ENCODE peak calls at places on chromosome 6, in ten cellular contexts. E is PC-3, M is GM23248, Z is SK-N-SH, S is H9, K is fibroblast of lung, A is neural progenitor cell, Y is neuronal stem cell, V is PC-9, C is H1. Q is an unnamed sample. For H3K9me3, the result is how much of the 10 kb centered on the place peaks cover.

GRCh38 chr6:12137480-12137879 is 125.4 kb downstream of the HIVEP1 start:
- DNase-seq in C (no peak), Y (no peak), A (no peak), S (no peak), V (peak), Z (no peak), K (peak), M (peak), E (peak), Q (no peak)

GRCh38 chr6:22709804-22710203 is 140.4 kb downstream of the HDGFL1 start:
- DNase-seq in S (no peak), E (no peak), K (peak), V (no peak), Z (no peak), C (no peak), A (no peak), Y (no peak), M (peak), Q (no peak)

GRCh38 chr6:80610821-80611220 is 504.4 kb downstream of the BCKDHB start:
- DNase-seq in V (peak), E (peak), M (peak), A (no peak), C (no peak), S (no peak), Y (no peak), K (peak), Z (no peak), Q (no peak)

GRCh38 chr6:46279874-46280273 is 109.1 kb upstream of the ENPP5 start:
- DNase-seq in V (no peak), K (peak), Y (no peak), E (no peak), C (no peak), Z (no peak), A (no peak), M (peak), S (no peak), Q (no peak)

GRCh38 chr6:155352812-155353211 is 38.5 kb upstream of the TFB1M start:
- DNase-seq in M (peak), Z (no peak), E (no peak), K (peak), A (no peak), V (no peak), C (no peak), Y (no peak), S (no peak), Q (no peak)

GRCh38 chr6:14770572-14770971 is 475.3 kb upstream of the JARID2 start:
- DNase-seq in A (no peak), K (peak), E (no peak), C (no peak), Y (no peak), M (no peak), V (no peak), Z (no peak), S (no peak), Q (no peak)

GRCh38 chr6:37936909-37937308 is 117.4 kb downstream of the ZFAND3 start:
- DNase-seq in V (no peak), S (no peak), M (no peak), Y (no peak), C (no peak), E (no peak), A (no peak), K (peak), Z (no peak), Q (peak)

GRCh38 chr6:54327631-54328030 is 19.4 kb downstream of the TINAG start:
- DNase-seq in K (peak), Y (no peak), A (no peak), M (no peak), V (no peak), C (no peak), Z (no peak), E (no peak), S (no peak), Q (no peak)

GRCh38 chr6:150880336-150880735 is 14.8 kb downstream of the MTHFD1L start:
- DNase-seq in Y (no peak), A (no peak), K (no peak), Z (no peak), M (no peak), V (no peak), E (no peak), C (no peak), S (no peak), Q (no peak)

GRCh38 chr6:11392778-11393507 is 144.6 kb upstream of the TMEM170B start:
- DNase-seq in C (no peak), Z (peak), S (no peak), K (no peak), A (no peak), Y (no peak), E (no peak), V (peak), M (no peak), Q (no peak)

GRCh38 chr6:150939399-150939798 is 73.9 kb downstream of the MTHFD1L start:
- DNase-seq in S (no peak), Z (no peak), C (no peak), K (no peak), E (no peak), M (no peak), Y (no peak), V (no peak), A (no peak), Q (no peak)

GRCh38 chr6:14647311-14647710 is 529.7 kb downstream of the CD83 start:
- DNase-seq in A (no peak), V (no peak), E (no peak), C (no peak), K (no peak), Z (no peak), S (no peak), M (no peak), Y (no peak), Q (no peak)

GRCh38 chr6:111767752-111768430 is 105.4 kb downstream of the FYN start:
- DNase-seq in E (no peak), K (no peak), Y (no peak), M (no peak), A (no peak), V (peak), Z (no peak), S (no peak), C (no peak), Q (no peak)

GRCh38 chr6:96716221-96716620 is 121.1 kb downstream of the GPR63 start:
- DNase-seq in Y (no peak), C (no peak), S (peak), V (no peak), M (no peak), A (peak), E (no peak), Z (peak), K (no peak), Q (no peak)

GRCh38 chr6:4055420-4056041 is 23.4 kb downstream of the FAM217A start:
- DNase-seq in E (peak), M (peak), A (no peak), Z (peak), V (peak), S (no peak), K (peak), Y (no peak), C (no peak), Q (peak)

DNA sequence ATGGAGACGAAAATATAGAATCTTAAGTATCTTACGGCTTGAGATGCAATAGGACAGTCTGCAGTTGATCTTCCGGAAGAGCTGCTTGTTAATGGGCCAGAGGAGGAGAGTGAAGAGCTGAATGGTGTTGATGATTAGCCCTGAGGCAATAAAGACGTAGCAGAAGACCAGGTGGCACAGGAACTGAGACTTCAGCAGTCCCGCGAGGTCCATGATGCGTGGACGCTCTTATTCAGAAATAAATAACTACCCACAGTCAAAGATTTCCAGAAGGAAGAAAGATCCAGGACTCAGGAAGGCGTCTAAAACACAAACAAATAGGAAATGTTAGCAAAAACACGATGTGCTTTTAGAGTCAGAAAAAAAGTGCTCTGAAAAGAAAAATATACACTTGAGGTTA is 41.9 kb downstream of the AGPAT4 start:
- DNase-seq in Y (no peak), S (no peak), V (no peak), C (no peak), Z (no peak), M (no peak), K (no peak), A (no peak), E (no peak), Q (no peak)
- H3K27ac ChIP-seq in Y (no peak), S (no peak), V (no peak), C (no peak), Z (no peak), M (no peak), K (no peak), A (no peak), E (no peak), Q (no peak)

DNA sequence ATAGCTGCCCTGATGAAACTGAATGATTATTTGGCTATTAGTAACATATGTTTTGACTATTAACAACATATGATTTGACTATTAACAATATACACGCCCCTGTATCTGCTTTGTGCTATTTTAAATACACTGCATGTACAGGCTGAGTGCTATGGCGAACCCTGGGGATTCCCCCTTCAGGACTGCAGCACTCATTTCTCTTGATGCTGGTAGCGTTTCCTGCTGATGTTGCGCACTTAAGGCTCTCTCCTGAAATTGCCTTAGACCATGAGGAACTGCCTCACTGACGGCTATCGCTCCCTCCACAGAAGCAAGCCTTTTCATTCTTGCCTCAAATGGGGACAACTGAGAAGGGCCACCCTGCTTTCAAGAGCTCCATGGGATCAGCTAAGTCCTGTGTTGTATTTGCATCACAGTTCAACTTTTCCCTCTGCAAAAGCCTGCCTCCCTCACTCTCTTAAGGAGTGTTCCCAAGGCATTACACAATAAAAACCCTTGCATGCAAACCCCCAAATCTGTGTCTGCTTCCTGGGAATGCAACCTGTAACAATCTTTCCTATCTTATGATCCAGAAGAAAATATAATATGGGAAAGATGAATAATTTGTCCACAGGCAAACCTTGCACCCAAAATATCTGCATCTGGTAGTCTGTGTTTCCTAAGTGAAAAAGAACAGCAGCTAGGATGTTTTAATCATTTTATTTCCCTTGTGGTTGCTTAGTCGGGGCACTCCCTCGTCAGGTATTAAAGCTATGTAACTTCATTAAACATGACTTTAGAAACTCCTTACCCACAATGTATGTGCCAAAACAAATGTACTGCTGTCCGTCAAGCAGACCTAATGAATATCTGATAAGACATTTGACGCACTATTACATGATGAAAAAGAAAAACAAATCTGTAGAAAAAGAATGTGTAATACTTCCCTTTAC is 456.4 kb downstream of the COL12A1 start:
- DNase-seq in Y (peak), A (peak), V (peak), M (no peak), Z (no peak), K (peak), C (no peak), S (no peak), E (peak), Q (no peak)
- H2AFZ ChIP-seq in Y (no peak), A (peak), V (no peak), M (no peak), Z (no peak), K (no peak), C (peak), S (peak), E (peak), Q (no peak)

GRCh38 chr6:162178666-162179065 is 548.9 kb downstream of the PRKN start:
- DNase-seq in E (no peak), Z (no peak), S (no peak), M (no peak), A (no peak), C (no peak), K (no peak), V (no peak), Y (no peak), Q (no peak)

GRCh38 chr6:162181741-162182401 is 545.7 kb downstream of the PRKN start:
- DNase-seq in K (peak), A (no peak), C (no peak), E (no peak), M (peak), V (no peak), Z (no peak), S (no peak), Y (no peak), Q (no peak)

GRCh38 chr6:162178266-162178665 is 549.3 kb downstream of the PRKN start:
- DNase-seq in K (no peak), M (no peak), Y (no peak), V (no peak), A (no peak), S (no peak), C (no peak), Z (no peak), E (no peak), Q (no peak)

GRCh38 chr6:162179196-162179951 is 548.2 kb downstream of the PRKN start:
- DNase-seq in V (no peak), E (no peak), A (no peak), M (no peak), K (no peak), C (no peak), S (no peak), Y (no peak), Z (no peak), Q (no peak)

DNA sequence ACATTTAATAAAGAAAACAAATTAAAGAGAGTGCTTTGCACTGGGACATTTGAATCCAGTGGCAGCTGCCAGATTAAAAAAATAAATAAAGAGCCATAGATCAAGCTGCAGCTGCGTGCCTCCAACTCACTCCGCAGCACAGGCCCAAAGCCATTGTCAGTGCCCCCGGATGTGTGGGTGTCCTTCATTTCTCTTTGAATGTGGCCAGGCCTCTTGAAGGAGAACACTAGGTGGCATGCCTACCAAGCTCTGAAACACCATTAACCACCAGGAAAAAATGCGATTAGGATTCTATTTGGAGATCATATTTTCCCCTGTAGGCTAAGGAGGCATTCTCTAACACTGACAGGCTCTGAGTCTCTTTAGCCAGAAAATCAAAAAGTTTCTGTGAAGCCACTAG is 549.8 kb downstream of the PRKN start:
- DNase-seq in Z (peak), M (peak), A (peak), S (peak), C (no peak), V (no peak), E (no peak), Y (no peak), K (peak), Q (no peak)
- H3K9me3 ChIP-seq in Z (under half), M (under half), A (under half), S (under half), C (under half), V (under half), E (under half), Y (under half), K (under half), Q (under half)

GRCh38 chr6:123509112-123509511 is 127.6 kb downstream of the TRDN start:
- DNase-seq in C (no peak), Z (no peak), A (no peak), M (no peak), S (no peak), K (no peak), Y (no peak), E (no peak), V (no peak), Q (no peak)
- H3K27ac ChIP-seq in C (no peak), Z (no peak), A (no peak), M (no peak), S (no peak), K (no peak), Y (no peak), E (no peak), V (no peak), Q (no peak)

DNA sequence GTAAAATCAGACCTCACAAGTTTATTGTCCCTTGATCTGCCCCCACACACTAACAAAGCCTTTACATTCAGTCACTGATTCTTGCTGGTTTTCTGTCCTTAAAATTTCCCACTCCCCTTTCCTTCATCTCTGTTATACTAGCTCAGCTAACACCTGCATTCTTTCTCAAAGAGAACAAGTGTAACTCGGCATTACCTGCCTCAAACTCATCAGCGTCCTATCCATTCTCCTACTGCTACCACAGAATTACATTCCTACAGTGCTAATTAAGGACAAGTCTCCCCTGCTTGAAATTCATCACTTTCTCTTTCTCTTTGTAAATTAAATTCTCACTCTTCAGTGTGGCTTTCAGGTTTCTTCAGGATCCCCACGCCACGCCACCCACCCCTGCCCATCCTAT is 773.2 kb downstream of the FRK start:
- DNase-seq in M (no peak), E (no peak), A (no peak), Z (no peak), C (no peak), Y (no peak), V (no peak), S (no peak), K (no peak), Q (no peak)
- H2AFZ ChIP-seq in M (no peak), E (no peak), A (peak), Z (no peak), C (peak), Y (no peak), V (no peak), S (no peak), K (no peak), Q (no peak)

DNA sequence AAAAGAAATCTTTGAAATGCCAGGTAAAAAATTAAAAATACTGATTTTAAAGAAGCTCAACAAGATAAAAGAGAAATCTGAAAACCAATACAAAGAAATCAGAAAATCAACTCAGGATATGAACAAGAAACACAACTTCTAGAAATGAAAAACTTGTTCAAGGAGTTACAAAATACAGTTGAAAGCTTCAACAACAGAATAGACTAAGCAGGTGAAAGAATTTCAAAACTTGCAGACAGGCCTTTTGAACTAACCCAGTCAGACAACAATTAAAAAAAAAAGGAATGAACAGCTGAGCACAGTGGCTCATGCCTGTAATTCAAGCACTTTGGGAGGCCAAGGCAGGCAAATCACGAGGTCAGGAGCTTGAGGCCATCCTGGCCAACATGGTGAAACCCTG is 57.8 kb downstream of the PDSS2 start:
- DNase-seq in S (no peak), C (no peak), A (no peak), E (no peak), V (no peak), M (no peak), K (no peak), Z (no peak), Y (no peak), Q (peak)
- H3K9me3 ChIP-seq in S (under half), C (under half), A (under half), E (under half), V (under half), M (under half), K (under half), Z (under half), Y (under half), Q (under half)